ENCODE peak calls at places on chromosomes 4 and X, in eight cellular contexts. One of them, this sample, is unnamed.

GRCh38 chrX:50941638-50942037 is 31.1 kb downstream of the BMP15 start:
- DNase-seq in activated CD4-positive, alpha-beta T cell treated with anti-CD3 and anti-CD28 coated beads for 24 hours: no peak
- DNase-seq in NCI-H524 treated with DMSO at 0.1 percent for 48 hours: no peak
- DNase-seq in psoas muscle: no peak
- DNase-seq in omental fat pad: no peak
- DNase-seq in left cardiac atrium: no peak
- DNase-seq in ACHN: no peak
- DNase-seq in choroid plexus epithelial cell: peak
- DNase-seq in this sample: no peak

GRCh38 chr4:87732033-87732770 is 67.2 kb upstream of the IBSP start:
- DNase-seq in activated CD4-positive, alpha-beta T cell treated with anti-CD3 and anti-CD28 coated beads for 24 hours: no peak
- DNase-seq in NCI-H524 treated with DMSO at 0.1 percent for 48 hours: no peak
- DNase-seq in psoas muscle: no peak
- DNase-seq in omental fat pad: no peak
- DNase-seq in left cardiac atrium: no peak
- DNase-seq in ACHN: no peak
- DNase-seq in choroid plexus epithelial cell: no peak
- DNase-seq in this sample: peak

GRCh38 chrX:17828156-17828555 is 32.9 kb downstream of the RAI2 start:
- DNase-seq in activated CD4-positive, alpha-beta T cell treated with anti-CD3 and anti-CD28 coated beads for 24 hours: no peak
- DNase-seq in NCI-H524 treated with DMSO at 0.1 percent for 48 hours: no peak
- DNase-seq in psoas muscle: no peak
- DNase-seq in omental fat pad: no peak
- DNase-seq in left cardiac atrium: no peak
- DNase-seq in ACHN: no peak
- DNase-seq in choroid plexus epithelial cell: no peak
- DNase-seq in this sample: no peak

GRCh38 chrX:148504412-148504950 is 4.1 kb downstream of the AFF2 start:
- DNase-seq in activated CD4-positive, alpha-beta T cell treated with anti-CD3 and anti-CD28 coated beads for 24 hours: no peak
- DNase-seq in NCI-H524 treated with DMSO at 0.1 percent for 48 hours: no peak
- DNase-seq in psoas muscle: no peak
- DNase-seq in omental fat pad: no peak
- DNase-seq in left cardiac atrium: no peak
- DNase-seq in ACHN: no peak
- DNase-seq in choroid plexus epithelial cell: no peak
- DNase-seq in this sample: no peak

GRCh38 chr4:1591107-1591506 is 93.0 kb downstream of the FAM53A start:
- DNase-seq in activated CD4-positive, alpha-beta T cell treated with anti-CD3 and anti-CD28 coated beads for 24 hours: no peak
- DNase-seq in NCI-H524 treated with DMSO at 0.1 percent for 48 hours: no peak
- DNase-seq in psoas muscle: no peak
- DNase-seq in omental fat pad: no peak
- DNase-seq in left cardiac atrium: peak
- DNase-seq in ACHN: no peak
- DNase-seq in choroid plexus epithelial cell: no peak
- DNase-seq in this sample: no peak

GRCh38 chr4:172978848-172979247 is 189.8 kb upstream of the GALNT7 start:
- DNase-seq in activated CD4-positive, alpha-beta T cell treated with anti-CD3 and anti-CD28 coated beads for 24 hours: no peak
- DNase-seq in NCI-H524 treated with DMSO at 0.1 percent for 48 hours: no peak
- DNase-seq in psoas muscle: no peak
- DNase-seq in omental fat pad: no peak
- DNase-seq in left cardiac atrium: no peak
- DNase-seq in ACHN: no peak
- DNase-seq in choroid plexus epithelial cell: no peak
- DNase-seq in this sample: no peak

GRCh38 chr4:77787969-77788368 is 31.2 kb downstream of the CNOT6L start:
- DNase-seq in activated CD4-positive, alpha-beta T cell treated with anti-CD3 and anti-CD28 coated beads for 24 hours: no peak
- DNase-seq in NCI-H524 treated with DMSO at 0.1 percent for 48 hours: no peak
- DNase-seq in psoas muscle: no peak
- DNase-seq in omental fat pad: no peak
- DNase-seq in left cardiac atrium: no peak
- DNase-seq in ACHN: no peak
- DNase-seq in choroid plexus epithelial cell: no peak
- DNase-seq in this sample: no peak

GRCh38 chr4:101103381-101104142 is 243.8 kb downstream of the PPP3CA start:
- DNase-seq in activated CD4-positive, alpha-beta T cell treated with anti-CD3 and anti-CD28 coated beads for 24 hours: no peak
- DNase-seq in NCI-H524 treated with DMSO at 0.1 percent for 48 hours: no peak
- DNase-seq in psoas muscle: no peak
- DNase-seq in omental fat pad: no peak
- DNase-seq in left cardiac atrium: no peak
- DNase-seq in ACHN: no peak
- DNase-seq in choroid plexus epithelial cell: peak
- DNase-seq in this sample: peak